ENCODE peak calls at places on chromosome 16, in five cellular contexts. U, G, B, L and C are unnamed samples.

GRCh38 chr16:85982563-85982939 is 83.6 kb downstream of the IRF8 start:
- DNase-seq in L (peak), U (no peak), G (peak), B (no peak), C (no peak)

GRCh38 chr16:79869304-79870015 is 268.9 kb upstream of the MAF start:
- DNase-seq in B (no peak), G (no peak), L (no peak), U (no peak), C (no peak)

GRCh38 chr16:64416232-64417010 is 705.4 kb downstream of the CDH11 start:
- DNase-seq in G (no peak), B (no peak), U (no peak), L (no peak), C (no peak)

GRCh38 chr16:17379121-17379571 is 91.6 kb downstream of the XYLT1 start:
- DNase-seq in L (peak), G (peak), B (no peak), U (no peak), C (no peak)

GRCh38 chr16:1331712-1332617 is 1.5 kb upstream of the BAIAP3 start:
- DNase-seq in B (peak), G (no peak), L (peak), U (peak), C (peak)

GRCh38 chr16:1527836-1528811 is 5.3 kb upstream of the TMEM204 start:
- DNase-seq in U (no peak), B (no peak), G (no peak), L (no peak), C (no peak)

GRCh38 chr16:7313170-7313569 is 19.5 kb upstream of the RBFOX1 start:
- DNase-seq in L (no peak), U (no peak), B (no peak), G (no peak), C (no peak)

GRCh38 chr16:74249281-74249680 is 47.3 kb upstream of the PSMD7 start:
- DNase-seq in U (no peak), L (no peak), G (no peak), B (no peak), C (no peak)

GRCh38 chr16:64440421-64440831 is 681.4 kb downstream of the CDH11 start:
- DNase-seq in B (no peak), G (no peak), L (no peak), U (no peak), C (no peak)

GRCh38 chr16:89536886-89537548 is 23.5 kb upstream of the RPL13 start:
- DNase-seq in L (no peak), B (no peak), U (no peak), G (no peak), C (no peak)

GRCh38 chr16:78297066-78297666 is 197.7 kb downstream of the WWOX start:
- DNase-seq in L (no peak), B (no peak), G (no peak), U (no peak), C (no peak)

GRCh38 chr16:13036600-13036999 is 135.2 kb downstream of the SHISA9 start:
- DNase-seq in U (peak), L (no peak), G (no peak), B (peak), C (peak)

GRCh38 chr16:2692251-2692947 is 10.1 kb downstream of the KCTD5 start:
- DNase-seq in U (no peak), G (no peak), L (no peak), B (no peak), C (no peak)

GRCh38 chr16:84808812-84809211 is 11.0 kb upstream of the CRISPLD2 start:
- DNase-seq in B (no peak), G (no peak), U (no peak), L (no peak), C (no peak)

GRCh38 chr16:68751160-68751559 is 14.1 kb downstream of the CDH1 start:
- DNase-seq in U (no peak), G (no peak), L (no peak), B (no peak), C (no peak)

GRCh38 chr16:68746951-68747350 is 9.9 kb downstream of the CDH1 start:
- DNase-seq in G (no peak), U (no peak), B (no peak), L (no peak), C (no peak)

GRCh38 chr16:68750243-68750642 is 13.2 kb downstream of the CDH1 start:
- DNase-seq in G (no peak), L (no peak), B (no peak), U (no peak), C (no peak)

GRCh38 chr16:68752602-68753001 is 15.5 kb downstream of the CDH1 start:
- DNase-seq in G (no peak), B (no peak), L (no peak), U (no peak), C (no peak)

DNA sequence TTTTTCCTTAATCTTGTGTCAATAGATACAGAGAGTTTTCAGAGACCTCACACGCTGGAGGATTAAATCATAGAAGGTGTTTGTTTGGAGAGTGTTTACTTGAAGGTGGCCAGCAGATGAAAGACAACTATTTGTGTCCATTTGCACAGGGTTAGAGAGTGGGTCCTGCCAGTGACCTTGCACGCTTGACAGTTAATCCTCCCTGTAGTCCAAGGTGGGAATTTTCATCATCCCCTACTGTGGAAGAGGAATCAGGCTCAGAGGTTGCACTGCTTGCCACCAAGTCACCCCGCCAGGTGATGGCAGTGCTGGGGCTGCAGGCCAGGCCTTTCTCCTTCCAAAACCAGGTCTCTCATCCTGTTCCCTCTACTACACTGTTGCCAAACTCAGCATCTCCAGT is 12.3 kb downstream of the CDH1 start:
- DNase-seq in L (no peak), U (peak), B (no peak), G (no peak), C (no peak)
- TF ChIP-seq CTCF in L (no peak), U (no peak), B (no peak), G (no peak), C (no peak)

DNA sequence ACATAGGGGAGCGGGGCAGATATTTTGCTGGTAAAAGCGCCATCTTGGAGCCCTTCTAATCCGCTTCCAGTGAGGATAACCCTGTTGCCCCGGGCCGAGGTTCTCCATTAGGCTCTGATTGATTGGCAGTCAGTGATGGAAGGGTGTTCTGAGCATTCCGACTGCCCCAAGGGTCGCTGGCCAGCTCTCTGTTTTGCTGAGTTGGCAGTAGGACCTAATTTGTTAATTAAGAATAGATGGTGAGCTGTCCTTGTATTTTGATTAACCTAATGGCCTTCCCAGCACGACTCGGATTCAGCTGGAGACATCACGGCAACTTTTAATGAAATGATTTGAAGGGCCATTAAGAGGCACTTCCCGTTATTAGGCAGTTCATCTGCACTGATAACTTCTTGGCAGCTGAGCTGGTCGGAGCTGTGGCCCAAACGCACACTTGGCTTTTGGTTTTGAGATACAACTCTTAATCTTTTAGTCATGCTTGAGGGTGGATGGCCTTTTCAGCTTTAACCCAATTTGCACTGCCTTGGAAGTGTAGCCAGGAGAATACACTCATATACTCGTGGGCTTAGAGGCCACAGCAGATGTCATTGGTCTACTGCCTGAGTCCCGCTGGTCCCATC is 74.3 kb downstream of the HAPSTR1 start:
- DNase-seq in B (no peak), L (no peak), U (no peak), G (no peak), C (no peak)
- TF ChIP-seq CTCF in B (no peak), L (no peak), U (no peak), G (no peak), C (no peak)

DNA sequence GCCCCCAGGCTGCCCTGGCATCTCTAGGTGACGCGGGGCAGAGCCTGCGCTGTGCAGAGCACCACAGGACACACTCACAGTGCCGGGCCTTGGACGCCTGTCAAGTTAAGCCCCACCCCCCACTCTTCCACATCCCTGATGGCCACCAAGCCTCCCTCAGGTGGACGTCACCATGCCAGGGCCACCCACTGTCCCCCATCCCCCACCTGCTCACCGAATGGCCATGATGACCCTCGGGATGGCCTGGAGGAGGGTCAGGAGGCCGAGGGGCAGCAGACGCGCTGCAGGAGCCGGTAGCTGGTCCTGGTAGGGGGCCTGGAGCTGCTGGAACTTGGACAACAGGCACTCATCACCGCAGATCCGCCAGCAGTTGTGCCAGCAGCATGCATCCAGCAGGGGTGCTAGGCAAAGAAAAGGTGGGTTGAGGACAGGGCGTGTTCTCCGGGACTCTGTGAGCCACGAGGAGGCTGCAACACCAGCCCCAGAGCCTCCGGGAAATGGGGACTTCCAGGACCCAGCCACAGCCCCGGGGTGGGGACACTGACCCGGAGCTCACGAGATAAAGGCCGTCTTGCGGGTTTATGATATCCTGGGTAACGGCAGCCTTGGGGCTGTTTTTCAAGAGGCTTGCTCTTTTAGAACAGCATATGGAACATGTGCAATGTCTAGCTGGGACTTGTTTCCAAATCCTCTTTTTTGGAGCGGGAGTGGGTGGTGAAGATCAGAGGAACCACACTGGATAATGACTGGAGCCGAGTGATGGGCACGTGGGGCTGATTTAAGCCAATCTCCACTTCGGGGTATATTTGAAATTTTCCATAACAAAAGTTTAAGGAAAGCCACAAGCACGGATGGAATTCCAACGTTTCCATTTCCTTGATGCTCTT is 11.4 kb downstream of the C16orf95 start:
- DNase-seq in U (peak), G (no peak), L (no peak), B (no peak), C (no peak)
- TF ChIP-seq CTCF in U (no peak), G (no peak), L (no peak), B (peak), C (no peak)

GRCh38 chr16:81752225-81752875 is 26.7 kb upstream of the PLCG2 start:
- DNase-seq in U (no peak), L (peak), B (no peak), G (peak), C (peak)

GRCh38 chr16:81744911-81745310 is 34.2 kb upstream of the PLCG2 start:
- DNase-seq in G (no peak), U (no peak), B (no peak), L (no peak), C (no peak)

GRCh38 chr16:81745704-81746558 is 33.2 kb upstream of the PLCG2 start:
- DNase-seq in B (peak), L (peak), G (peak), U (peak), C (peak)

GRCh38 chr16:81746566-81746965 is 32.5 kb upstream of the PLCG2 start:
- DNase-seq in U (no peak), L (no peak), G (no peak), B (no peak), C (no peak)

DNA sequence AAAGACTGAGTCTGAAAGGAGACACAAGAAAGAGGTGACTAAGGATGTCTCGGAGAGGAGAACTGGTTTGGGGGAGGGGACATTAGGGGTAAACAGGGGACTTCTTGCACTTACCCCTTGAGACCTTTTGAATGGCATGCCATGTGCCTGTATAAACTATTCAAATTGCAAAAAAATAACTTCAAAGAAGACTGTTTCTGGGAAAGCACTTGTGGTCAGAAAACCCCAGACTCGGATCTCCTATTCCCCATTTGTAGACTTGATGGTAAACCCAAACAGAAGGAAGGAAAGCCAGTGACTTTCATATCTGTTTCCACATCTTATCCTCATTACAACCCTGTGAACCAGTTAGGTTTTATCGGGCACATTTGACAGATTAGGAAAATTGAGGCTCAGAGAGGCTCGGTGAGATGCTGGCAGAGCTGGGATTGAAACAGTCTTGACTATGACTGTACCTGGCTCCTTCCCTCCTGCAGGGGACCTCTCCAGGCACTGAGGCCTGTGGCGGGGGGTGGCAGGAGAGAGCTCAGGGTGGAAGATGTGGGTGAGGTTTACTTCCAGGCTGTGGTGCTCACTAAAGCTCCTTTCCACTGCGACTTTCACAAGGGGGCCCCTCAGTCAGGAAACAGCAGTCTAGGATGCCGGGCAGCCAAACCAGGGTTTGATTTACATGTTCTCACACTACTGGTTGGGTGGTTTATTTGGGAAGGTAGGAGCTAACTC is 30.5 kb upstream of the PLCG2 start:
- DNase-seq in L (no peak), U (no peak), B (no peak), G (no peak), C (no peak)
- TF ChIP-seq CTCF in L (no peak), U (no peak), B (no peak), G (no peak), C (no peak)

DNA sequence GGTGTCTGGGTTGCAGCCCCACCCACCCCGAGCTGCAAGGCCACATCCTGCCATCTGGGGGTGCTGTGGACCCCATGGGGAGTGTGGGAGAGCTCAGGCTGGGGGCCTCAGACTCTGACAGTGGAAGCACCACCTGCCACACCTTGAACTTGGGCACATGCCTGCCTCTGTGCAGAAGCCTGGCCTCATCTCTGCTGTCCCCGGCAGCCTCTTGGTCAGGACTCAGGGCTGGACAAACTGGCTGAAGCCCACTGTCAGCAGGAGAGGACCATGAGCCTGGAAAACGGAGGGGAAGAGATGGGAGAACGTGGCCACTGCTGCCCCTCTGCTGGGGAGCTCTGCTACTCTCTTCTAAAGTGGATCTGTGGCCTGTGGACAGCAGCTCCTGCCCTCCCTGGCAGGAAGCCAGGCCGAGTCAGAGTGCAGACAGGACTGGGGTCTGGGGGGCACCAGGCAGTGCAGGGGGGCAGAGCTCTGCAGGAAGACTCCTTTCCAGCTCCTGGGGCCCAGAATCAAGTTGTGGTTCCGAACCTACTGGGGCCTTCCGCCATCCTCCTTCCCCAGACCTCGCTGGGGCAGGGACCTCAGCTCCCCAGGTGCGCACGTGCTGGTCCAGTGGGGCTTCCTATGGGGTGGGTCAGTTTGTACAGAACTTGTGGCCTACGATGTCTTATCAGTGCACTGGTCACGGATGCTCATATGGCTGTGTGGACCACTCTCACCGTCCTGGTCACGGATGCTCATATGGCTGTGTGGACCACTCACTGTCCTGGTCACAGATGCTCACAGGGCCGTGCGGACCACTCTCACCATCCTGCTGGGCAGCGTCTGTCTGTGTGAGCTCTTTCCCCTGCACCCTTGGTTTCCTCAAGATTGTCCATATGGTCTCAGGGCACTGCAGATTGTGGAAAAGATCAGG is 207.7 kb downstream of the LAT start:
- DNase-seq in B (no peak), G (peak), L (no peak), U (no peak), C (no peak)
- TF ChIP-seq CTCF in B (peak), G (no peak), L (no peak), U (peak), C (no peak)

DNA sequence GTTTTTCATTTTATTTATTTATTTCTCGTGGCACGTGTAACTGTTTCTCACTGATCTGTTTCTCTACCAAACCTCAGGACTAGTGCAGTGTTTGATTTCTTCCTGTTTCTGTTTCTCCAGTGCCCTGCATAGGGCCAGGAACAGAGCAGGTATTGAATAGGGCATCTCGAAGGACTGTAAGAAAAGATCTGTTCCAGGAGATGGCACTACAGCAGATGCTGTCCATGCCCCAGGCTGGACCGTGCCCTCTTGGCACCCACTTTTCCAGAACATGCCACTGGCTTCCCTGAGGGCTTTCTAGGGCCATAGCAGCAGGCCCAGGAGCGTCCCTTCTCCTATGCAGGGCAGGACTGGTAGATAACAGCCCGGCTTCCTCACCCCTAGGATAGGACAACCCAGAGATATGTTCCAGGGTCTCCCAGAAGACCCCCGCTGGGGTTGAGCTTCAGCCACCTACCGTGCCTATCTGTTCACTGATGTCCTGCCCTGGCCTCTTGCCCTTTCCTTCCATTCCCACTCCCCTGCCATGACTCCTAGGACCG is 4.4 kb downstream of the SNX20 start:
- DNase-seq in G (no peak), U (no peak), B (no peak), L (no peak), C (no peak)
- TF ChIP-seq CTCF in G (no peak), U (no peak), B (no peak), L (no peak), C (no peak)

DNA sequence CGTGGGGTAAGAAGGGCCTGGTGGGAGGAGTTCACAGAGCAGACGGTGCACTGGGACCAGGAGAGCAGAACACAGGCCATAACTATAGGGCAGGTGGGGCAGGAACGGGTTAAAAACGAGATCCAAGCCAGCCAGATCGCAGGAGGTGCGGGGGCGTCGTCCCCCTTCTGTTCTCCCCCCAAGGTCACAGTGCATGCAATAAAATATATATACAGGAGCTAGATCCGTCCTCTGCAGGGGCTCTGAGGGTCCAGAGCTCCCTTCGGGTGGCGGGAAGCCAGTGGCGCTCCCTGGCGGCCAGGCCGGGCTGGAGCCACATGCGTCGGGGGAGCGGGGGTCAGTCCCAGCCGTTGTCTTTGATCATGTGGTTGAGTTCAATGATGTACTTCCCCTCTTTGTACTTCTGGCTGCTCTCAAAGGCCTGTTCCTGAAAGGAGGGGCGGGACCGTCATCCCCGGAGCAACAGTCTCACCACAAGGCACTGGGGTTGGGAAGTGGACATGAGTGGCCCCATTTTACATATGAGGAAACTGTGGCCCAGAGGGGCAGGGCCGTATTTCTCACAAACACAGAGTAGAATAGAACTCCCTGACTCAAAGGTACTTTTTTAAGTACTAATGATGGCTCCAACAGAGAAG is 768 bp upstream of the TBX6 start:
- DNase-seq in G (peak), L (peak), B (no peak), U (peak), C (peak)
- TF ChIP-seq CTCF in G (no peak), L (peak), B (peak), U (peak), C (peak)